ENCODE peak calls at places on chromosomes 7 and 10, in six cellular contexts. S is DMS53; Y is anterior cingulate cortex; D is CD8-positive, alpha-beta memory T cell; N is fibroblast of lung; G is colonic mucosa. W is an unnamed sample.

GRCh38 chr10:113753020-113753692 is 1.7 kb downstream of the PLEKHS1 start:
- DNase-seq in S (peak; percentile 67), Y (no peak), D (no peak), N (peak; percentile 43), G (peak; percentile 82), W (peak; percentile 83)

GRCh38 chr10:86439544-86439943 is 72.9 kb upstream of the GRID1 start:
- DNase-seq in S (no peak), Y (peak; percentile 3), D (no peak), N (peak; percentile 94), G (peak; percentile 45), W (no peak)

GRCh38 chr7:156516791-156517378 is 123.7 kb upstream of the RNF32 start:
- DNase-seq in S (no peak), Y (no peak), D (no peak), N (no peak), G (no peak), W (no peak)

GRCh38 chr10:99678921-99679320 is 19.6 kb downstream of the ENTPD7 start:
- DNase-seq in S (no peak), Y (no peak), D (no peak), N (no peak), G (no peak), W (no peak)

GRCh38 chr7:100685049-100685605 is 8.9 kb downstream of the GIGYF1 start:
- DNase-seq in S (no peak), Y (no peak), D (no peak), N (no peak), G (no peak), W (no peak)

GRCh38 chr7:2251841-2252771 is 10.1 kb downstream of the NUDT1 start:
- DNase-seq in S (no peak), Y (no peak), D (no peak), N (no peak), G (no peak), W (no peak)

GRCh38 chr10:50470798-50471582 is 152.8 kb downstream of the SGMS1 start:
- DNase-seq in S (peak; percentile 92), Y (no peak), D (no peak), N (no peak), G (peak; percentile 44), W (peak; percentile 26)

GRCh38 chr7:7522421-7522820 is 13.3 kb downstream of the COL28A1 start:
- DNase-seq in S (no peak), Y (no peak), D (no peak), N (no peak), G (no peak), W (no peak)

GRCh38 chr7:127792528-127793342 is 140.7 kb downstream of the SND1 start:
- DNase-seq in S (peak; percentile 76), Y (no peak), D (no peak), N (no peak), G (peak; percentile 60), W (peak; percentile 55)

GRCh38 chr7:156680281-156680680 is 39.7 kb downstream of the RNF32 start:
- DNase-seq in S (no peak), Y (no peak), D (no peak), N (peak; percentile 34), G (no peak), W (no peak)

GRCh38 chr10:65040796-65041195 is 1519.6 kb downstream of the REEP3 start:
- DNase-seq in S (peak; percentile 53), Y (no peak), D (no peak), N (no peak), G (no peak), W (no peak)

GRCh38 chr10:132443998-132444876 is 47.2 kb downstream of the PWWP2B start:
- DNase-seq in S (no peak), Y (no peak), D (no peak), N (no peak), G (no peak), W (peak; percentile 31)

GRCh38 chr7:149500201-149500600 is 2.6 kb upstream of the ZNF746 start:
- DNase-seq in S (no peak), Y (no peak), D (peak; percentile 16), N (no peak), G (no peak), W (no peak)

GRCh38 chr7:39666562-39666961 is 43.2 kb downstream of the RALA start:
- DNase-seq in S (no peak), Y (no peak), D (no peak), N (no peak), G (no peak), W (no peak)

GRCh38 chr10:129307141-129307540 is 159.9 kb upstream of the MGMT start:
- DNase-seq in S (no peak), Y (no peak), D (no peak), N (no peak), G (no peak), W (no peak)

GRCh38 chr10:95741807-95742528 is 14.0 kb upstream of the ENTPD1 start:
- DNase-seq in S (peak; percentile 66), Y (no peak), D (no peak), N (no peak), G (peak; percentile 35), W (no peak)

GRCh38 chr7:116810267-116811116 is 51.9 kb upstream of the CAPZA2 start:
- DNase-seq in S (peak; percentile 26), Y (no peak), D (no peak), N (no peak), G (no peak), W (no peak)

GRCh38 chr7:96977445-96977844 is 27.9 kb upstream of the DLX6 start:
- DNase-seq in S (no peak), Y (no peak), D (no peak), N (no peak), G (no peak), W (no peak)

GRCh38 chr10:56316603-56317002 is 44.5 kb downstream of the ZWINT start:
- DNase-seq in S (no peak), Y (no peak), D (no peak), N (no peak), G (no peak), W (no peak)

GRCh38 chr7:108138911-108139310 is 8.8 kb upstream of the LAMB4 start:
- DNase-seq in S (no peak), Y (no peak), D (no peak), N (no peak), G (no peak), W (no peak)